ENCODE peak calls at places on chromosomes 6 and 20, in four cellular contexts. R is lower lobe of right lung, K is uterus, N is colonic mucosa. S is an unnamed sample.

GRCh38 chr6:23446394-23447001 is 679.5 kb upstream of the NRSN1 start:
- DNase-seq in R (no peak), N (no peak), K (no peak), S (no peak)

GRCh38 chr6:165717732-165718465 is 54.9 kb upstream of the PDE10A start:
- DNase-seq in K (no peak), R (no peak), N (no peak), S (no peak)

GRCh38 chr6:169639653-169640278 is 62.1 kb downstream of the WDR27 start:
- DNase-seq in R (peak; percentile 18), N (no peak), K (peak; percentile 40), S (no peak)

GRCh38 chr20:52889225-52889624 is 82.9 kb upstream of the TSHZ2 start:
- DNase-seq in N (no peak), K (no peak), R (no peak), S (no peak)

GRCh38 chr6:4564746-4565145 is 211.5 kb upstream of the CDYL start:
- DNase-seq in R (no peak), K (no peak), N (peak; percentile 9), S (no peak)

GRCh38 chr6:135722679-135723078 is 128.8 kb upstream of the PDE7B start:
- DNase-seq in R (no peak), N (no peak), K (no peak), S (no peak)

GRCh38 chr6:36109092-36109491 is 21.2 kb upstream of the MAPK13 start:
- DNase-seq in K (no peak), R (no peak), N (no peak), S (no peak)

GRCh38 chr6:168196385-168196860 is 117.4 kb upstream of the FRMD1 start:
- DNase-seq in K (no peak), R (peak; percentile 67), N (peak; percentile 81), S (peak; percentile 79)

GRCh38 chr6:142518126-142518525 is 216.3 kb downstream of the ADGRG6 start:
- DNase-seq in K (no peak), R (no peak), N (no peak), S (no peak)

GRCh38 chr6:78484181-78485064 is 382.9 kb upstream of the IRAK1BP1 start:
- DNase-seq in N (no peak), R (no peak), K (no peak), S (no peak)

GRCh38 chr6:132907915-132908314 is 93.5 kb downstream of the RPS12 start:
- DNase-seq in N (no peak), R (no peak), K (no peak), S (no peak)

GRCh38 chr6:158019416-158019815 is 37.8 kb downstream of the SYNJ2 start:
- DNase-seq in N (no peak), R (peak; percentile 30), K (no peak), S (peak; percentile 22)

GRCh38 chr6:26520088-26520839 is 17.9 kb upstream of the HMGN4 start:
- DNase-seq in K (peak; percentile 70), R (no peak), N (no peak), S (no peak)

GRCh38 chr6:37689356-37689755 is 8.3 kb downstream of the MDGA1 start:
- DNase-seq in K (no peak), R (no peak), N (no peak), S (no peak)

DNA sequence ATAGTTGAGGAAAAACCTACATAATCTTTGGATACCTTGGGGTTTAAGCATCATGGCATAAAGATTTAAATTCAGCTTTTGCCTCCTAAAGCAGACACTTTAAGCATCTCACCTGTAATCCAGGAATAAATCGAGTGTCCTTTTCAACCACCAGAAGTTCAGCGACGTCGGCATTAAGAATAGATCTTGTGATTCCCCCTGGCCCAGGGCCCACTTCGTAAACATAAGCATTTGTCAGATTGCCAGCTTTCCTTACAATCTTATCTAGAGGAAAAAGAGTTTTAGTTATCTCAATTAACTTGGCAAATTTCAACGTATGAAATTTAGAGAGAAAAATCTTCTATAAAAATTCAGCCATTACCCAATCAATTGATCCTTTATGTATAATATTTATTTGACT is 3.2 kb downstream of the TFB1M start:
- DNase-seq in K (no peak), N (no peak), R (no peak), S (no peak)
- H3K4me1 ChIP-seq in K (peaks cover 3% of the 10 kb centered on the region), N (no peaks in the 10 kb centered on the region), R (peaks cover 14% of the 10 kb centered on the region), S (peaks cover 9% of the 10 kb centered on the region)

GRCh38 chr6:25012657-25013056 is 76.9 kb upstream of the RIPOR2 start:
- DNase-seq in N (no peak), R (no peak), K (no peak), S (no peak)

GRCh38 chr6:25014375-25014774 is 78.6 kb upstream of the RIPOR2 start:
- DNase-seq in N (no peak), R (no peak), K (no peak), S (no peak)

GRCh38 chr6:25016311-25016710 is 80.6 kb upstream of the RIPOR2 start:
- DNase-seq in R (no peak), K (no peak), N (no peak), S (no peak)

GRCh38 chr6:25013249-25013648 is 77.5 kb upstream of the RIPOR2 start:
- DNase-seq in N (no peak), R (no peak), K (no peak), S (no peak)

DNA sequence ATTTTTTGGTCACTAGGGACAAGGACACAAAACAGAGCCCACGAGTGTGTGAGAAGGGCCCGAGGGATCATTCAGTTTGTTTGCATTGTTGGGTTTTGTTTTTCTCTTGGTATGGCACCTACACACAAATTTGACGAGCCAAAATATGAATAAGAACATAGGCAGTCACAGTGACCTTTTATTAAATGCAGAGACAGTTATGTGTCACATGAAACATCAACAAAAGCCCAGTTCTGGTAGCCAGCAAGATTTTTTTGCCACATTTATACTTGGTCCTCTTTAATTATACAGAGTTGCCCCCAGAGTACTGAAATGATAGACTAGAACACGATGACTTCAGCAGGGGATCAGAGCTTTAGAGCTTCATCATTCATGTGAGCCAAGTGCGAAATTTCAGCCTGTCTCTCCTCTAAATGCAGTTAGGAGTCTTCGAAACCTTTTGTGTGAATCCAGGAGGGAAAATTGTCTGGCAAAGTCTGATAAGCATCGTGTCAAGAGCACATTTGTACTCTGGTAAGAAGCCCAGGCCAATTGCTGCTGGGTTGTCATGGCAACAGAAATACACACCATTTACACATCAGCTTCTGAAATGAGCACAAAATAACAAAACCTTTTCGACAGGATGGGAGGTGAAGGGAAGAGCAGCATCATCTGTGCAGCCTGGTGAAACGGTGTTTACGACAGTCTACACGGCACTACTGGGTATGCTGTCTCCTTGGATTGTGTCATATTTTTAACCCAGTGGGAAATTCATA is 79.2 kb upstream of the RIPOR2 start:
- DNase-seq in R (no peak), N (no peak), K (peak; percentile 56), S (no peak)
- H3K4me3 ChIP-seq in R (no peak overlapping the region), N (no peak overlapping the region), K (no peak overlapping the region), S (no peak overlapping the region)

DNA sequence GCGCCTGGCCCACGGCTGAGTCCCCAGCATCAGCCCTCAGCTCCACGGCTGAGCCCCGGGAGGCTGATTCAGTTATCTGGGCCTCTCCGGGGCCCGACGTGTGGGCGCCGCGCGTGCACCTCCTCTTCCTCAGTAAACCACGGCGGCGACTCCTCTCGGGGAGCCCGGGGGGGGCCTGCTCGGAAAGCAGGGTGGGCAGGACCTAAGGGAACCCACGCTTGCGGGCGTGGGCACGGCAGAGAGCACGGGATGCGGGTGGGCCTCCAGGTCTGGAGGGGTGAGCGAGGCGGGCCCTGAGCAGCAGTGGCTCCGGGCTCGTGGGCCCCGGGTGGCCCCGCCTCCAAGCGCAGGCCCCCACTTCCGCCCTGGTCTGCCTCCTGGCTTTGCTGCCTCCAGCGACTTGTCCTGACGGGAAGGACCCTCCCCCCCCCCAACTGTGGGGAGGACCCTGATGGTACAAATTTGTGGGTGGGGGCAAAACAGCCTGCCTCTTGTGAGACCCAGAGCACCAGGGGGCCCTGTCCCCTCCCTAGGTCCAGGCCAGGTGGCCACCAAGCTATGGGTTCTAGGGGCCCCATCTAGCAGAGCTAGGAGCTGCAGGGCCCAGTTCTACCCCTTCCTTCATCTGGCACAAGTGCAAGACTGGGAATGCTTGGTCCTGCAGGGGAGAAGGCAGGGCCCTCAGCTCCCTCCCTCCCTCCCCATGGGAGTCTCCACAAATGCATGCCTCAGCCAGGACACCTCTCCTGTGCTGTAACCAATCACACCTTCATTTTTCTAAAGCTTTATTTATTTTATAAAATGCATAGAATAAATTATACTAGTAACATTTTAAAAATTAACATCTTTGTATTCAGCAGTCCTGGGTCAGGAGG is 16.9 kb downstream of the UCKL1 start:
- DNase-seq in R (no peak), K (no peak), N (no peak), S (no peak)
- H3K4me1 ChIP-seq in R (peaks cover 27% of the 10 kb centered on the region), K (no peaks in the 10 kb centered on the region), N (no peaks in the 10 kb centered on the region), S (no peaks in the 10 kb centered on the region)

DNA sequence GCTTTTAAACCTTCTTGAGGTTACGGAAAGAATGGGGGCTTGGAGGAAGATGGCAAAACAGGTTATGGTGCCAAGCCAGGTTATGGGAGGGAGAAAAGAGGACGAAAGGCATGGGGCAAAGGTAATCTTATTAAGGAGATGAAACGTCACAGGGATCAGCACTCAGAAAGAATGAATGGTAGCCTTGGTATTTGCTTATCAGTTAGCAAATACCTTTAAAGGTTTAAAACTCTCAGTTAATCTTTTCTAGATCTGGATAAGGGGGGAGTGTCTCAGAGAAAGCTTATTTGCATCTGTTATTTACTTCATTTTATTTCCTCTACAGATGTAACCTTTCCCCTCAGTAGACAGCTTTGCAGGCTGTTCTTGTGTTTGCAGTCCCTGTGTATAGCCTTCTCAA is 55.5 kb upstream of the EEF1E1 start:
- DNase-seq in K (no peak), R (no peak), N (peak; percentile 18), S (peak; percentile 44)
- H3K4me3 ChIP-seq in K (no peak overlapping the region), R (peak overlapping the region; percentile 4), N (no peak overlapping the region), S (no peak overlapping the region)

GRCh38 chr20:48795732-48796131 is 32.1 kb downstream of the PREX1 start:
- DNase-seq in K (no peak), N (no peak), R (no peak), S (no peak)
- H3K4me1 ChIP-seq in K (no peaks in the 10 kb centered on the region), N (no peaks in the 10 kb centered on the region), R (peaks cover 65% of the 10 kb centered on the region), S (no peaks in the 10 kb centered on the region)